ENCODE peak calls at places on chromosomes 2 and 18, in nine cellular contexts. J, Q, E, O, L, M, A, D and G are unnamed samples.

GRCh38 chr2:54767921-54768320 is 44.5 kb downstream of the EML6 start:
- DNase-seq in J (no peak), Q (no peak), E (no peak), O (no peak), L (peak), M (no peak), A (no peak), D (peak), G (peak)

GRCh38 chr2:64541547-64541946 is 17.4 kb downstream of the AFTPH start:
- DNase-seq in J (no peak), Q (no peak), E (no peak), O (no peak), L (no peak), M (no peak), A (no peak), D (no peak), G (no peak)

GRCh38 chr2:46269545-46270273 is 27.5 kb upstream of the EPAS1 start:
- DNase-seq in J (no peak), Q (no peak), E (no peak), O (no peak), L (peak), M (no peak), A (no peak), D (peak), G (peak)

GRCh38 chr2:24045511-24046508 is 1.4 kb downstream of the WDCP start:
- DNase-seq in J (no peak), Q (no peak), E (no peak), O (no peak), L (no peak), M (no peak), A (no peak), D (no peak), G (no peak)

GRCh38 chr2:168920504-168921157 is 19.5 kb downstream of the G6PC2 start:
- DNase-seq in J (no peak), Q (peak), E (no peak), O (no peak), L (peak), M (peak), A (no peak), D (peak), G (peak)

GRCh38 chr2:149334156-149334555 is 3.8 kb downstream of the LYPD6 start:
- DNase-seq in J (no peak), Q (no peak), E (no peak), O (no peak), L (no peak), M (no peak), A (no peak), D (no peak), G (no peak)

GRCh38 chr2:48080534-48081316 is 174.4 kb upstream of the FBXO11 start:
- DNase-seq in J (no peak), Q (no peak), E (no peak), O (no peak), L (no peak), M (peak), A (no peak), D (no peak), G (no peak)

GRCh38 chr2:33437815-33438214 is 38.6 kb upstream of the RASGRP3 start:
- DNase-seq in J (no peak), Q (no peak), E (no peak), O (no peak), L (peak), M (no peak), A (no peak), D (no peak), G (peak)

GRCh38 chr2:214169736-214170135 is 241.1 kb upstream of the VWC2L start:
- DNase-seq in J (no peak), Q (no peak), E (no peak), O (no peak), L (no peak), M (no peak), A (no peak), D (peak), G (peak)

GRCh38 chr2:161990741-161991140 is 83.3 kb downstream of the DPP4 start:
- DNase-seq in J (no peak), Q (no peak), E (no peak), O (no peak), L (peak), M (no peak), A (no peak), D (peak), G (peak)

GRCh38 chr2:219252084-219252483 is 959 bp upstream of the TUBA4B start:
- DNase-seq in J (no peak), Q (no peak), E (no peak), O (no peak), L (no peak), M (no peak), A (no peak), D (no peak), G (no peak)

GRCh38 chr18:51107594-51108305 is 77.7 kb downstream of the SMAD4 start:
- DNase-seq in J (no peak), Q (no peak), E (no peak), O (no peak), L (no peak), M (no peak), A (no peak), D (peak), G (no peak)

GRCh38 chr2:190837417-190837816 is 43.2 kb upstream of the GLS start:
- DNase-seq in J (no peak), Q (no peak), E (no peak), O (no peak), L (peak), M (no peak), A (no peak), D (peak), G (peak)

GRCh38 chr18:825891-826585 is 14.0 kb upstream of the YES1 start:
- DNase-seq in J (no peak), Q (no peak), E (no peak), O (no peak), L (no peak), M (no peak), A (no peak), D (no peak), G (no peak)

GRCh38 chr2:94982661-94983060 is 42.8 kb upstream of the MAL start:
- DNase-seq in J (no peak), Q (no peak), E (no peak), O (no peak), L (peak), M (no peak), A (no peak), D (peak), G (peak)

GRCh38 chr2:65130440-65131175 is 702 bp upstream of the RAB1A start:
- DNase-seq in J (no peak), Q (no peak), E (no peak), O (no peak), L (no peak), M (no peak), A (no peak), D (no peak), G (no peak)

GRCh38 chr2:233130024-233130423 is 69.9 kb downstream of the INPP5D start:
- DNase-seq in J (no peak), Q (no peak), E (no peak), O (no peak), L (no peak), M (no peak), A (no peak), D (no peak), G (no peak)

GRCh38 chr18:58223717-58224424 is 179.8 kb downstream of the NEDD4L start:
- DNase-seq in J (no peak), Q (no peak), E (no peak), O (no peak), L (peak), M (peak), A (peak), D (peak), G (peak)

GRCh38 chr2:25851740-25852503 is 26.4 kb downstream of the ASXL2 start:
- DNase-seq in J (no peak), Q (peak), E (no peak), O (no peak), L (peak), M (peak), A (no peak), D (peak), G (peak)

GRCh38 chr2:235659767-235660322 is 166.0 kb downstream of the AGAP1 start:
- DNase-seq in J (no peak), Q (no peak), E (no peak), O (no peak), L (peak), M (no peak), A (no peak), D (peak), G (peak)

GRCh38 chr2:176689711-176690110 is 420.5 kb downstream of the MTX2 start:
- DNase-seq in J (no peak), Q (no peak), E (no peak), O (no peak), L (no peak), M (no peak), A (no peak), D (no peak), G (no peak)

GRCh38 chr2:45412754-45413379 is 198.2 kb downstream of the SRBD1 start:
- DNase-seq in J (no peak), Q (no peak), E (no peak), O (no peak), L (peak), M (peak), A (no peak), D (peak), G (peak)

GRCh38 chr2:118971245-118972122 is 29.5 kb downstream of the MARCO start:
- DNase-seq in J (no peak), Q (no peak), E (no peak), O (no peak), L (no peak), M (no peak), A (no peak), D (no peak), G (no peak)

GRCh38 chr2:14451312-14451711 is 181.2 kb upstream of the LRATD1 start:
- DNase-seq in J (no peak), Q (peak), E (no peak), O (no peak), L (peak), M (no peak), A (no peak), D (no peak), G (no peak)

GRCh38 chr2:204018717-204019116 is 82.2 kb downstream of the ICOS start:
- DNase-seq in J (no peak), Q (no peak), E (no peak), O (no peak), L (no peak), M (no peak), A (no peak), D (no peak), G (no peak)

GRCh38 chr2:191657977-191658376 is 20.0 kb upstream of the NABP1 start:
- DNase-seq in J (no peak), Q (no peak), E (no peak), O (no peak), L (peak), M (no peak), A (no peak), D (peak), G (peak)

GRCh38 chr2:28452534-28453081 is 43.3 kb upstream of the PLB1 start:
- DNase-seq in J (peak), Q (peak), E (no peak), O (peak), L (peak), M (peak), A (peak), D (peak), G (peak)

GRCh38 chr18:73244411-73244810 is 376.6 kb upstream of the NETO1 start:
- DNase-seq in J (no peak), Q (no peak), E (no peak), O (no peak), L (peak), M (no peak), A (no peak), D (peak), G (peak)

GRCh38 chr2:213723051-213723560 is 438.8 kb downstream of the SPAG16 start:
- DNase-seq in J (no peak), Q (peak), E (no peak), O (no peak), L (no peak), M (no peak), A (no peak), D (no peak), G (no peak)

GRCh38 chr2:42124051-42124813 is 44.9 kb upstream of the EML4 start:
- DNase-seq in J (no peak), Q (no peak), E (no peak), O (no peak), L (no peak), M (no peak), A (no peak), D (no peak), G (no peak)

GRCh38 chr2:236548179-236548918 is 21.3 kb upstream of the ACKR3 start:
- DNase-seq in J (no peak), Q (no peak), E (no peak), O (no peak), L (peak), M (no peak), A (no peak), D (no peak), G (peak)

GRCh38 chr2:201129044-201129505 is 13.1 kb downstream of the CFLAR start:
- DNase-seq in J (no peak), Q (no peak), E (no peak), O (no peak), L (peak), M (peak), A (no peak), D (peak), G (peak)

GRCh38 chr18:22932885-22933205 is 283 bp upstream of the RBBP8 start:
- DNase-seq in J (no peak), Q (no peak), E (no peak), O (no peak), L (no peak), M (no peak), A (no peak), D (no peak), G (no peak)
- TF ChIP-seq CTCF in J (no peak), Q (no peak), E (no peak), O (no peak), L (no peak), M (no peak), A (no peak), D (no peak), G (no peak)

GRCh38 chr18:48161201-48161910 is 230.9 kb upstream of the SMAD2 start:
- DNase-seq in J (peak), Q (peak), E (peak), O (peak), L (peak), M (peak), A (peak), D (peak), G (peak)
- H3K4me3 ChIP-seq in J (peak), Q (peak), E (peak), O (peak), L (peak), M (no peak), A (peak), D (peak), G (peak)

GRCh38 chr2:226799211-226799975 is at the start of gene IRS1:
- DNase-seq in J (peak), Q (peak), E (peak), O (peak), L (peak), M (peak), A (peak), D (peak), G (peak)
- TF ChIP-seq CTCF in J (no peak), Q (no peak), E (no peak), O (peak), L (peak), M (peak), A (no peak), D (peak), G (no peak)

GRCh38 chr2:157036715-157037114 is 220.8 kb upstream of the GALNT5 start:
- DNase-seq in J (no peak), Q (no peak), E (no peak), O (no peak), L (no peak), M (no peak), A (no peak), D (no peak), G (no peak)
- H3K4me3 ChIP-seq in J (no peak), Q (no peak), E (no peak), O (no peak), L (no peak), M (no peak), A (no peak), D (no peak), G (no peak)

DNA sequence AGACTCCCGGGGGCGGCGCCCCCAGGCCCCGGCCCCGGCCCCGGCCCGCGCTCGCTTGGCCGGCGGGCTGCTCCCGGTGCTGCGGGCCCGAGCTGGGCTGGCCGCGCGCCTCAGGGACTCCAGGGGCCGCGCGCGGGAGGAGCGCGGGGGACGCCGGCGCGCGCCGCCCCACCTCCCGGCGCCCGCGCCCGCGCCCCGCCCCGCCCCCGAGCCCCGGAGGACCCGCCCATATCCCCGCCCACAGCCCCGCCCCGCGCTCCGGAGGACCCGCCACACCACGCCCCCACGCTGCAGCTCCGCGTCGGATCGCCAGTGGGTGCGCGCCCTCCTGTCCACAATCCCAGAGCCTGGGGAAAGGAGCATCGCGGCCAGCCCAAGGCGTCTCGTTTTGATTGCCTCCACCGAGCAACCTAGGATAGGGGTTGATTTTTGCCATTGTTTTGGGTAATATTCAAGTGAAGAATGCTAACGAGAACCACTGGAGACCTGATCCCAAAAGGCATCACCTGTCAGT is at the start of gene PARD6G:
- DNase-seq in J (peak), Q (peak), E (peak), O (peak), L (peak), M (peak), A (peak), D (peak), G (peak)
- TF ChIP-seq CTCF in J (no peak), Q (peak), E (no peak), O (peak), L (peak), M (no peak), A (no peak), D (peak), G (no peak)

GRCh38 chr18:61606068-61606660 is 272.9 kb downstream of the CDH20 start:
- DNase-seq in J (no peak), Q (peak), E (no peak), O (peak), L (peak), M (peak), A (no peak), D (peak), G (peak)

GRCh38 chr18:61606759-61607158 is 273.5 kb downstream of the CDH20 start:
- DNase-seq in J (peak), Q (peak), E (no peak), O (peak), L (peak), M (peak), A (peak), D (peak), G (peak)

GRCh38 chr18:61602836-61603235 is 269.6 kb downstream of the CDH20 start:
- DNase-seq in J (no peak), Q (no peak), E (no peak), O (no peak), L (peak), M (no peak), A (no peak), D (peak), G (peak)

GRCh38 chr18:61608306-61608705 is 275.1 kb downstream of the CDH20 start:
- DNase-seq in J (no peak), Q (no peak), E (no peak), O (no peak), L (no peak), M (no peak), A (no peak), D (peak), G (no peak)

DNA sequence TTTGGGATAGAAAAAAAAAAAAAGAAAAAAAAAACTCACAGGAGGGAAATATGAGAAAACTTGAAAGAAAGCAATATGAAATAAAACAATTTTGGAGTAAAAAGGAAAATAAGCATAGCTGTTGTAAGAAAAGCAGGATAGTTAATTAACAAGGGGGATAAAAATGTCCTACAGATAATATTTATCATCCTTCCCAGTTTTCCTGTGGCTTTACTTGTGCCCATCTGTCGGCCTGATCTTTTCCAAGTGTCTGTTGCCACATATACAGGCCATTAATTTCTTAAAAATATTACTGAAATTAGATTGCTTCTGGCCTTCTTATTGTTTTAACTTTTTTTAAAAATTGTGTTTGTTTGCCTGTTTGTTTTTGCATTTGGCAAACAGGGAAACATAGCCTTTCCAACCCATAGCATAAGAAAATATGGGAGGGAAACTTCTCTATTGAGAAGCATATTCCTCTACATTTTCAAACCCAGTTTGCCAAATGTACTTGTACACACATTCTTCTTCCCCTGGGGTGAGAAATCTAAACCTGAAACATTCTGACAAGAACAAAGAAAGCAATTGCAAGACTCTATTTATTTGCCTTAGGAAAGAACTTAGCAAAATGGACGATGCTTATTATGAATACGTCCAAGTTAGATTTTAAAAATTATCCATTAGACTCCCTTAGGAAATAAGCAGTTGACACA is 272.3 kb downstream of the CDH20 start:
- DNase-seq in J (no peak), Q (no peak), E (no peak), O (no peak), L (no peak), M (no peak), A (no peak), D (no peak), G (no peak)
- H3K4me3 ChIP-seq in J (no peak), Q (peak), E (peak), O (peak), L (peak), M (no peak), A (no peak), D (peak), G (peak)

GRCh38 chr2:225948903-225949302 is 549.4 kb downstream of the NYAP2 start:
- DNase-seq in J (no peak), Q (peak), E (no peak), O (no peak), L (no peak), M (no peak), A (no peak), D (no peak), G (no peak)
- TF ChIP-seq CTCF in J (no peak), Q (peak), E (no peak), O (no peak), L (no peak), M (no peak), A (no peak), D (no peak), G (no peak)

DNA sequence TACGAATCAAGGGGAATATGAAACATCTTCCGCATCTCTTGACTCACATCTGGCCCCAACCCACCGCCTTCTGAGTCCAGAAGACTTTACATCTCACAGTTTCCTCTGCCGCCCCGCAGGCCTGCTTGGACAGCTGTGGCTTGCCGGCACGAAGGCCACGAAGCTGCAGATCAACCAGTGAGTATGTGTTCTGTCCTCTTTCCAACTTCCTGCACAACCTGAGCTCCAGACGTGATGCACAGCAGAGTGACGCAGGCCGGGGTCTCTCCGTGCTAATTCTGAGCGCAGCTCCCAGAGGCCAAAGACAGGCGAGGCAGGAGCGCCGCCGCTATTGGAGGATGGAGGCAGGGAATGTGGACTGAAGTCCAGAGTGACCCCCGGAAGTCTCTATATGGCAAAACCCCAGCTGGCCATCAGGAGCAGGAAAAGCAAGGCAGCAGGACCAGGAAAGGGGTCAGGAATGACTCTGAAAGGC is 93.5 kb downstream of the ZCCHC2 start:
- DNase-seq in J (peak), Q (no peak), E (no peak), O (no peak), L (peak), M (no peak), A (no peak), D (no peak), G (peak)
- H3K4me3 ChIP-seq in J (no peak), Q (no peak), E (no peak), O (no peak), L (no peak), M (no peak), A (no peak), D (no peak), G (no peak)

DNA sequence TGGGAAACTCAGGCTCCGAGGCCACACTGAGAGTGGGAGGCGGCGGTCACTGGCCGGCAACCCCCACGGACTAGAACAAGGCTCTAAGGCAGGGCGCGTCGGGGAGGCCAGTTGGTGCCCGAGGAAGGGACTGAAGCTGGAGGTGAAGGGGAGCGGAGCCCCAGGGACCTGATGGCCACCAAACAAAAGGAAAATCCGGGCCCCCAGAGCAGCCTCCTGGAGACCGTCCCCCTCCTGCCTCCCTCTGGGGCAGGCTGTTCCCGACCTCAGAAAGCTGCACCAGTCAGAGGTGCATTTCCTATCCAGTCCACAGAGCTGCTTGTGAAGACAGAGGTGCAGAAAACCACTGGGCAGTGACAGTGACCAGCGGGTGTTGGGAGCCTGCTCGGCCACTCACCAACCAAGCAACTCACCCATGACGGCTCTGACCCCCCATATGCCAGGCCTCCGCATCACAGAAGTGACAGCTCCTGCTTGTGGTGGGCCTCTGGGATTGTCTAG is 172.7 kb downstream of the TWIST2 start:
- DNase-seq in J (peak), Q (no peak), E (no peak), O (no peak), L (no peak), M (no peak), A (no peak), D (no peak), G (no peak)
- TF ChIP-seq CTCF in J (no peak), Q (no peak), E (no peak), O (no peak), L (no peak), M (no peak), A (no peak), D (no peak), G (no peak)